ENCODE peak calls at places on chromosomes 3 and 15, in six cellular contexts. H, B, K, I, O and G are unnamed samples.

GRCh38 chr3:129132097-129132866 is 10.7 kb upstream of the RAB43 start:
- DNase-seq in H (no peak), B (no peak), K (no peak), I (no peak), O (no peak), G (no peak)

GRCh38 chr15:85782112-85782511 is 12.6 kb downstream of the KLHL25 start:
- DNase-seq in H (no peak), B (no peak), K (no peak), I (peak), O (no peak), G (no peak)

GRCh38 chr15:67884514-67885225 is 44.8 kb upstream of the RNU6-1 start:
- DNase-seq in H (peak), B (peak), K (peak), I (no peak), O (no peak), G (no peak)

GRCh38 chr3:109346770-109347295 is 9.5 kb upstream of the DPPA4 start:
- DNase-seq in H (no peak), B (no peak), K (no peak), I (no peak), O (no peak), G (no peak)

GRCh38 chr3:10273697-10274305 is 18.9 kb downstream of the GHRL start:
- DNase-seq in H (no peak), B (no peak), K (no peak), I (no peak), O (no peak), G (no peak)

GRCh38 chr15:57015897-57016296 is 97.5 kb downstream of the TCF12 start:
- DNase-seq in H (no peak), B (no peak), K (no peak), I (no peak), O (no peak), G (no peak)

GRCh38 chr3:123036352-123037014 is 8.9 kb upstream of the SEMA5B start:
- DNase-seq in H (no peak), B (no peak), K (no peak), I (no peak), O (no peak), G (no peak)

GRCh38 chr15:65058394-65059368 is 9.1 kb downstream of the RASL12 start:
- DNase-seq in H (peak), B (no peak), K (no peak), I (no peak), O (no peak), G (no peak)

GRCh38 chr15:36491912-36492311 is 87.5 kb upstream of the CDIN1 start:
- DNase-seq in H (no peak), B (no peak), K (no peak), I (no peak), O (no peak), G (no peak)

GRCh38 chr3:58041182-58041825 is 33.1 kb downstream of the FLNB start:
- DNase-seq in H (no peak), B (peak), K (no peak), I (no peak), O (no peak), G (no peak)

GRCh38 chr15:89836255-89837133 is 21.8 kb upstream of the ANPEP start:
- DNase-seq in H (no peak), B (no peak), K (no peak), I (no peak), O (no peak), G (peak)

GRCh38 chr15:43792761-43793493 is 807 bp downstream of the SERF2 start:
- DNase-seq in H (peak), B (no peak), K (peak), I (no peak), O (no peak), G (no peak)

GRCh38 chr3:108099679-108100428 is 9.0 kb upstream of the CD47 start:
- DNase-seq in H (no peak), B (no peak), K (peak), I (no peak), O (no peak), G (no peak)

GRCh38 chr3:165617134-165617533 is 220.1 kb downstream of the BCHE start:
- DNase-seq in H (no peak), B (no peak), K (no peak), I (no peak), O (no peak), G (no peak)

GRCh38 chr15:62417444-62417843 is 252.4 kb upstream of the C2CD4B start:
- DNase-seq in H (no peak), B (no peak), K (no peak), I (no peak), O (no peak), G (no peak)

GRCh38 chr3:19946832-19947548 is at the start of gene RAB5A:
- DNase-seq in H (peak), B (peak), K (peak), I (peak), O (peak), G (peak)

GRCh38 chr3:15440891-15441290 is 13.5 kb downstream of the EAF1 start:
- DNase-seq in H (no peak), B (no peak), K (no peak), I (no peak), O (no peak), G (no peak)

GRCh38 chr3:44045476-44046275 is 196.0 kb upstream of the TOPAZ1 start:
- DNase-seq in H (peak), B (no peak), K (peak), I (peak), O (no peak), G (no peak)

GRCh38 chr3:131602011-131602779 is 99.4 kb upstream of the MRPL3 start:
- DNase-seq in H (no peak), B (no peak), K (peak), I (no peak), O (no peak), G (no peak)

GRCh38 chr15:69478259-69478687 is 25.7 kb downstream of the RPLP1 start:
- DNase-seq in H (peak), B (peak), K (peak), I (no peak), O (peak), G (peak)

GRCh38 chr3:27293954-27294353 is 75.2 kb downstream of the NEK10 start:
- DNase-seq in H (no peak), B (no peak), K (no peak), I (no peak), O (no peak), G (peak)

GRCh38 chr15:59644757-59645156 is 12.6 kb downstream of the GTF2A2 start:
- DNase-seq in H (no peak), B (no peak), K (no peak), I (no peak), O (no peak), G (no peak)

GRCh38 chr3:78035020-78035660 is 995.2 kb downstream of the ROBO2 start:
- DNase-seq in H (no peak), B (no peak), K (no peak), I (no peak), O (no peak), G (no peak)

GRCh38 chr3:23071758-23072157 is 131.4 kb upstream of the UBE2E2 start:
- DNase-seq in H (no peak), B (no peak), K (no peak), I (no peak), O (no peak), G (no peak)

GRCh38 chr3:161413127-161413854 is 42.0 kb upstream of the SPTSSB start:
- DNase-seq in H (no peak), B (no peak), K (no peak), I (no peak), O (no peak), G (peak)

GRCh38 chr3:67947808-67948508 is 293.5 kb upstream of the SUCLG2 start:
- DNase-seq in H (no peak), B (peak), K (no peak), I (no peak), O (no peak), G (no peak)

GRCh38 chr15:32683906-32684584 is 33.8 kb upstream of the GREM1 start:
- DNase-seq in H (no peak), B (no peak), K (no peak), I (no peak), O (no peak), G (no peak)

GRCh38 chr3:184726497-184726896 is 14.6 kb upstream of the MAGEF1 start:
- DNase-seq in H (no peak), B (no peak), K (no peak), I (no peak), O (no peak), G (no peak)

GRCh38 chr3:43243590-43244587 is 42.5 kb upstream of the SNRK start:
- DNase-seq in H (no peak), B (no peak), K (no peak), I (no peak), O (no peak), G (no peak)

GRCh38 chr15:29458361-29458760 is 188.7 kb upstream of the NSMCE3 start:
- DNase-seq in H (no peak), B (no peak), K (no peak), I (no peak), O (no peak), G (no peak)

GRCh38 chr3:13221491-13221890 is 148.3 kb upstream of the IQSEC1 start:
- DNase-seq in H (peak), B (no peak), K (no peak), I (no peak), O (no peak), G (no peak)

DNA sequence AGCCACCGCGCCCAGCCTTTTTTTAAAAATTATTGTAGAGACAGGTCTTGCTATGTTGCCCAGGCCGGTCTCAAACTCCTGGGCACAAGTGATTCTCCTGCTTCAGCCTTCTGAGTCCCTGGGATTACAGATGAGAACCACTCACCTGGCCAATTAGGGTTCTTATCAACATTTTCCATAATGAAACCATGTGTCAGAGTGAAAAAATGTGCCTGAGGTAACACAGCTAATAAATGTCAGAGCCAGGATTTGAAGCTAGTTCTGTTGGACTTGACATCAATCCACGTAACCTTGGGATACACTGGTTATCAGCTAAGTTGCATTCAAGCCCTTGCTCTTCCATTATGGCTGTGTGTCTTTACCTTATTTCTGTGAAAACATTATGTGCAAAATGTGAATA is 29.1 kb downstream of the CHST14 start:
- DNase-seq in H (no peak), B (no peak), K (no peak), I (no peak), O (no peak), G (no peak)
- TF ChIP-seq JUND in H (no peak), B (no peak), K (no peak), I (no peak), O (no peak), G (no peak)

GRCh38 chr3:24533557-24534193 is 39.0 kb upstream of the THRB start:
- DNase-seq in H (no peak), B (no peak), K (no peak), I (no peak), O (no peak), G (no peak)

GRCh38 chr3:24541935-24542334 is 47.3 kb upstream of the THRB start:
- DNase-seq in H (no peak), B (no peak), K (no peak), I (no peak), O (no peak), G (no peak)

GRCh38 chr3:24539699-24540098 is 45.0 kb upstream of the THRB start:
- DNase-seq in H (no peak), B (no peak), K (no peak), I (no peak), O (no peak), G (no peak)

DNA sequence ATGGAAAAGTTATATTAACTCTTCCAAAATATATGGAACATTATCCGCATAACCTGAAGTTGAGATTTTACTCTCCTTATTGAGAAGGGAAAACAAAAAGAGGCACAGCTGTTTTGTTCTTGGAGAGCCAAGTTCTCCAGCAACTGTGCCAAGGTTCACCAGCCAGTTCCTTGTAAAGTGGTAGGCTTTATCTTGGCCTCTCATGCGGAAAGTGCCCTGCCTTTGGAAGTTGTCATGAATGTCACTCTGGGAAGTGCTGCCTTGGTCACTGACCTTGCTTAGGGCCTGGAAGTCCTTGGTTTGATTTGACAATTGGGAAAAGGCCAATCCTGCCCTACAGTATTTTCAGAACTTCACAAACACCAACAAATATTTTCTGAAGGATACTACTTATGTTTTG is 44.2 kb upstream of the THRB start:
- DNase-seq in H (no peak), B (no peak), K (no peak), I (no peak), O (no peak), G (no peak)
- TF ChIP-seq JUND in H (no peak), B (no peak), K (no peak), I (no peak), O (no peak), G (no peak)

DNA sequence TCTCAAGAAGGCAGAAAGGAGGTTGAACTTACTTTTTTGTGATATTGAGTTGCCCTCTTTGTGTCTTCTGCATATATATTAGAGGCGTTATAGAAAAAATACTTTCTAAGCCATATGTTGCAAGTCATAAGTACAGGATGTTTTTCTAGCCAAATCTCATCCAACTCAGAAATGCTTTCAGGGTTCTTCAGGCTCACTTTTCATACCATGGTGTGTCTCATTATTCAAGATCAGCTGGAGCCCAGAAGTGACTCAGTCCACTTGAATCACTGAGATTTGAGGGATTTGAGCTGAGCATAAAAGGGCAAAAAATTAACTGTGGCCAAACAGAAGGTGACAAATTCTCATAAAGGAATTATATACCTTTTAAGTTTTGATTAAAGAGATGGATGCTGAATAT is 157.3 kb downstream of the WNT5A start:
- DNase-seq in H (no peak), B (no peak), K (no peak), I (no peak), O (no peak), G (no peak)
- TF ChIP-seq JUND in H (peak), B (no peak), K (no peak), I (no peak), O (no peak), G (no peak)

DNA sequence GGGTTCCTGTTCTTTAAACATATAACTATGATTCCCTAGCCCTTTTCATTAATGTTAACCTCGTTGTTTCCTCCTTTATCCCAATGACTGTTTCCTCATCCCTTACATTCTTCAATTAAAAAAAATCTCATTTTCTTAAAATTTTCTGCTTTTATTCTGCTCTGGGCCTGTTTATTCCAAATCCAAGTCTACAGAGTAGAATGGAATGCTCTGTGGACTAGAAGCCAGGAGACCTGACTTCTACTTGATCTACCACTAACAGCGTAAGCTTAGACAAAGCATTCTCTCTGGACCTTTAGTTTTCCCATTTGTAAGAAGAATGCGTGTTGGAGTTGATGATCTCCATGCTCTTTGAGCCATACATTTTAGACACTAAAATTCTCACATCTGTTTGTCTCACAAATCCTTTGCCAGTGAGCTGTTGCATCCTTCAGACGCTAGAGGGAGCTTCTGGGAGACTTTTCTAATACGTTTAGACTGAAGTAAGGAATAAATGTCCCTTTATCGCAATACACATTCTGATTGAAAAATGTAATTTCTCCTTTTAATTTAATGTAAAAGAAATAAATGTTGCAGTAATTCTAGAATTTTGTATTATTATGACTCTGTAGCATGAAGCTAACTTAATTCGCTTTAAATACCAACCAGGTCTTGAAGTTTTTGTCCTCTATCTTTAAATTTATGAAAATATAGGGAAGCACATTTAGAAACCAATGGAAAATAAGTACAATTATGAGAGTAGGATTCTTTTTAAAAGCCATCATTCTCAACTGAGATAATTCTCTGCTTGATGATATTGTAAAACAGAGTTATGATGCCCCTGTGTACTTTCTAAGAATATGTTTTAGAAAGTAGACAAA is 21.7 kb upstream of the GMNC start:
- DNase-seq in H (peak), B (peak), K (peak), I (no peak), O (peak), G (peak)
- TF ChIP-seq JUND in H (no peak), B (no peak), K (no peak), I (no peak), O (no peak), G (no peak)

GRCh38 chr3:101091489-101091888 is 98.3 kb upstream of the ABI3BP start:
- DNase-seq in H (no peak), B (no peak), K (peak), I (no peak), O (peak), G (no peak)

GRCh38 chr3:101100361-101101009 is 107.3 kb upstream of the ABI3BP start:
- DNase-seq in H (no peak), B (no peak), K (no peak), I (no peak), O (no peak), G (no peak)

GRCh38 chr3:101099791-101100190 is 106.6 kb upstream of the ABI3BP start:
- DNase-seq in H (no peak), B (no peak), K (no peak), I (no peak), O (no peak), G (no peak)

GRCh38 chr3:101095703-101096102 is 102.5 kb upstream of the ABI3BP start:
- DNase-seq in H (no peak), B (no peak), K (no peak), I (no peak), O (no peak), G (no peak)
- TF ChIP-seq JUND in H (no peak), B (no peak), K (no peak), I (no peak), O (no peak), G (no peak)

DNA sequence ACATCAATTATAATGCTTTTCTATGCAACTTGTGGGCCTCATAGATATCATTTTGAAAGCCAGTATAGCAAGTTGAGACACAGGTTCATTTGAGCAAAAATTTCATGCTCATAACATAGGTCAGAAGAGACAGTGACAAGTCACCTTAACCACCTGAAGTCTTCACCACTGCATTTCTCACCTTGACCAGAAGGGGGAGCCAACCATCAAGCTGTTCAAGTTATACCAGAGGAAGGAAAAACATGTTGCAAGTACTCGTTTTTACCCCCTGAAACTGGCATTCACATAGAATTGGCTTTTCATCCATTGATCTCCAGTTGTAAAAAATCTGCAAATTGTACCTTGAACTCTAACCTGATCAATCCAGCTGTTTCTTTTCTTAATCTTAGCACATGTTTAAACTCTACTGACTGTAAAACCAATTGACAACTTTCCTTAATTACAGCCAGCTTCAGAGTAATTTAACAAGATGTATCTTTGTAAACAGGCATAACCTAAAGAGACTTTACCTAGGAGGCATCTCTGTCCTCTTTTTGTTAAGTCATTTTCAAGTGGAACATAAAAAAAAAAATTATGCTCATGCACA is 1.4 kb downstream of the LMOD3 start:
- DNase-seq in H (peak), B (peak), K (peak), I (peak), O (peak), G (peak)
- TF ChIP-seq JUND in H (no peak), B (no peak), K (no peak), I (no peak), O (no peak), G (no peak)